ENCODE peak calls at places on chromosomes 2 and 18, in four cellular contexts. W, S, H and Q are unnamed samples.

GRCh38 chr2:437772-438393 is 150.0 kb upstream of the ALKAL2 start:
- DNase-seq in W (no peak), S (peak), H (no peak), Q (no peak)

GRCh38 chr2:206984206-206984605 is 44.9 kb downstream of the CPO start:
- DNase-seq in W (no peak), S (no peak), H (no peak), Q (no peak)

GRCh38 chr2:224146356-224147160 is 107.5 kb upstream of the SERPINE2 start:
- DNase-seq in W (no peak), S (no peak), H (no peak), Q (no peak)

GRCh38 chr2:100291152-100291970 is 30.9 kb downstream of the LONRF2 start:
- DNase-seq in W (no peak), S (peak), H (no peak), Q (peak)

GRCh38 chr2:33620-34019 is 12.7 kb downstream of the FAM110C start:
- DNase-seq in W (no peak), S (no peak), H (no peak), Q (no peak)

GRCh38 chr2:26805241-26805676 is 19.4 kb downstream of the CENPA start:
- DNase-seq in W (no peak), S (no peak), H (no peak), Q (no peak)

GRCh38 chr2:105325389-105325963 is 4.1 kb downstream of the TGFBRAP1 start:
- DNase-seq in W (no peak), S (no peak), H (no peak), Q (no peak)

GRCh38 chr2:18444806-18445205 is 115.6 kb downstream of the RDH14 start:
- DNase-seq in W (no peak), S (no peak), H (no peak), Q (no peak)

GRCh38 chr18:32439802-32440201 is 30.9 kb downstream of the GAREM1 start:
- DNase-seq in W (peak), S (no peak), H (no peak), Q (no peak)

GRCh38 chr2:234289789-234290188 is 207.1 kb downstream of the ARL4C start:
- DNase-seq in W (no peak), S (no peak), H (no peak), Q (no peak)

GRCh38 chr2:70011335-70011734 is 49.9 kb upstream of the ASPRV1 start:
- DNase-seq in W (no peak), S (no peak), H (no peak), Q (no peak)

GRCh38 chr2:239531456-239532304 is 130.9 kb upstream of the HDAC4 start:
- DNase-seq in W (no peak), S (no peak), H (peak), Q (no peak)

GRCh38 chr2:43251171-43251731 is 24.8 kb upstream of the ZFP36L2 start:
- DNase-seq in W (peak), S (no peak), H (no peak), Q (no peak)

GRCh38 chr2:61566566-61566965 is 28.4 kb upstream of the XPO1 start:
- DNase-seq in W (no peak), S (no peak), H (no peak), Q (no peak)

GRCh38 chr2:152176113-152176714 is 651 bp upstream of the STAM2 start:
- DNase-seq in W (no peak), S (no peak), H (no peak), Q (no peak)

GRCh38 chr2:173231042-173231441 is 123.6 kb upstream of the CDCA7 start:
- DNase-seq in W (no peak), S (no peak), H (no peak), Q (no peak)